ENCODE peak calls at places on chromosomes 5 and 9, in eight cellular contexts. T is A549, M is right atrium auricular region, K is lung, W is HepG2, O is PC-9, Y is suprapubic skin, L is lower lobe of right lung. P is an unnamed sample.

GRCh38 chr9:16828335-16829281 is 41.9 kb downstream of the BNC2 start:
- DNase-seq in Y (peak; percentile 81), K (no peak), M (no peak), W (no peak), T (no peak), O (no peak), L (no peak), P (no peak)

GRCh38 chr9:14372437-14373318 is 58.7 kb upstream of the NFIB start:
- DNase-seq in M (no peak), T (peak; percentile 52), Y (no peak), W (peak; percentile 53), L (no peak), O (peak; percentile 67), K (no peak), P (no peak)

GRCh38 chr9:113454914-113455761 is 8.4 kb upstream of the RGS3 start:
- DNase-seq in T (no peak), L (peak; percentile 50), O (peak; percentile 79), M (peak; percentile 77), W (peak; percentile 83), K (peak; percentile 74), Y (no peak), P (peak; percentile 70)

GRCh38 chr9:1490341-1491115 is 440.4 kb downstream of the DMRT2 start:
- DNase-seq in W (no peak), T (no peak), Y (no peak), O (no peak), M (no peak), K (no peak), L (no peak), P (no peak)

GRCh38 chr9:74817281-74818181 is 70.2 kb downstream of the TRPM6 start:
- DNase-seq in O (no peak), T (no peak), W (no peak), K (no peak), L (no peak), Y (no peak), M (no peak), P (no peak)

GRCh38 chr9:82934949-82935348 is 128.0 kb downstream of the RASEF start:
- DNase-seq in O (peak; percentile 94), Y (no peak), T (peak; percentile 70), K (no peak), M (no peak), W (peak; percentile 83), L (no peak), P (no peak)

GRCh38 chr9:109213300-109214121 is 46.5 kb upstream of the FRRS1L start:
- DNase-seq in T (no peak), O (no peak), M (no peak), Y (no peak), L (no peak), W (no peak), K (no peak), P (no peak)

GRCh38 chr5:175037820-175038219 is 313.4 kb downstream of the MSX2 start:
- DNase-seq in T (no peak), Y (no peak), K (no peak), O (no peak), W (no peak), L (no peak), M (no peak), P (no peak)

GRCh38 chr5:179006564-179006963 is 11.4 kb upstream of the GRM6 start:
- DNase-seq in W (no peak), K (no peak), O (no peak), Y (no peak), T (no peak), M (no peak), L (no peak), P (no peak)

GRCh38 chr5:31361234-31361633 is 167.7 kb downstream of the CDH6 start:
- DNase-seq in M (no peak), O (peak; percentile 48), T (no peak), W (no peak), Y (no peak), L (no peak), K (no peak), P (peak; percentile 29)

GRCh38 chr5:81313686-81314085 is 12.3 kb downstream of the ZCCHC9 start:
- DNase-seq in T (no peak), W (no peak), M (no peak), K (no peak), L (no peak), O (no peak), Y (no peak), P (no peak)

GRCh38 chr5:3324421-3325101 is 271.1 kb upstream of the IRX1 start:
- DNase-seq in W (no peak), O (no peak), L (no peak), K (no peak), M (no peak), Y (no peak), T (no peak), P (no peak)

GRCh38 chr9:77708416-77708815 is 60.3 kb upstream of the GNA14 start:
- DNase-seq in T (no peak), Y (no peak), L (no peak), W (no peak), M (no peak), O (no peak), K (no peak), P (no peak)

GRCh38 chr5:179731791-179732411 is 721 bp upstream of the MAML1 start:
- DNase-seq in O (peak; percentile 87), Y (no peak), K (peak; percentile 32), M (peak; percentile 60), T (no peak), W (peak; percentile 59), L (peak; percentile 57), P (no peak)

GRCh38 chr5:97276721-97277120 is 93.7 kb upstream of the RIOK2 start:
- DNase-seq in O (no peak), M (no peak), W (no peak), K (no peak), L (no peak), Y (no peak), T (no peak), P (no peak)

GRCh38 chr5:124220418-124220817 is 526.0 kb downstream of the ZNF608 start:
- DNase-seq in M (no peak), W (no peak), T (no peak), O (no peak), K (no peak), L (no peak), Y (no peak), P (no peak)

GRCh38 chr9:2157277-2158105 is 142.3 kb downstream of the SMARCA2 start:
- DNase-seq in O (no peak), Y (no peak), W (no peak), K (peak; percentile 43), L (peak; percentile 52), M (no peak), T (peak; percentile 41), P (no peak)

GRCh38 chr9:121122450-121123032 is 47.8 kb downstream of the CNTRL start:
- DNase-seq in K (no peak), M (no peak), L (no peak), W (no peak), T (no peak), O (no peak), Y (no peak), P (no peak)

GRCh38 chr9:93670208-93671029 is 94.0 kb downstream of the PHF2 start:
- DNase-seq in L (no peak), Y (peak; percentile 77), O (no peak), T (no peak), K (no peak), M (peak; percentile 51), W (no peak), P (no peak)

GRCh38 chr9:98007251-98007928 is 24.2 kb downstream of the ANP32B start:
- DNase-seq in O (peak; percentile 51), L (no peak), M (no peak), W (peak; percentile 10), Y (no peak), T (no peak), K (no peak), P (no peak)

GRCh38 chr5:150525163-150525562 is 17.2 kb downstream of the NDST1 start:
- DNase-seq in O (no peak), W (no peak), K (no peak), Y (no peak), M (no peak), L (no peak), T (no peak), P (no peak)
- H3K27ac ChIP-seq in O (no peak overlapping the region), W (no peak overlapping the region), K (no peak overlapping the region), Y (no peak overlapping the region), M (peak overlapping the region; percentile 69), L (peak overlapping the region; percentile 33), T (no peak overlapping the region), P (peak overlapping the region; percentile 5)

GRCh38 chr5:56745864-56746263 is 69.5 kb upstream of the MAP3K1 start:
- DNase-seq in L (no peak), W (no peak), O (no peak), T (no peak), Y (no peak), K (no peak), M (no peak), P (no peak)
- H3K4me1 ChIP-seq in L (no peaks in the 10 kb centered on the region), W (no peaks in the 10 kb centered on the region), O (no peaks in the 10 kb centered on the region), T (no peaks in the 10 kb centered on the region), Y (no peaks in the 10 kb centered on the region), K (no peaks in the 10 kb centered on the region), M (no peaks in the 10 kb centered on the region), P (no peaks in the 10 kb centered on the region)

GRCh38 chr9:130835441-130836298 is 616 bp downstream of the ABL1 start:
- DNase-seq in W (no peak), K (no peak), Y (no peak), T (peak; percentile 45), L (peak; percentile 66), O (no peak), M (no peak), P (no peak)
- TF ChIP-seq CTCF in W (peak; percentile 8), K (no peak), Y (no peak), T (no peak), L (no peak), O (no peak), M (no peak), P (no peak)

GRCh38 chr5:142844881-142845280 is 74.7 kb downstream of the ARHGAP26 start:
- DNase-seq in W (no peak), K (no peak), Y (no peak), L (no peak), O (no peak), T (no peak), M (no peak), P (no peak)

GRCh38 chr5:142846402-142846801 is 76.2 kb downstream of the ARHGAP26 start:
- DNase-seq in T (no peak), K (no peak), O (no peak), Y (no peak), M (no peak), W (no peak), L (no peak), P (no peak)

GRCh38 chr5:142845954-142846398 is 75.8 kb downstream of the ARHGAP26 start:
- DNase-seq in L (no peak), K (no peak), Y (no peak), O (peak; percentile 74), M (no peak), W (no peak), T (no peak), P (no peak)

GRCh38 chr5:142843029-142843905 is 73.1 kb downstream of the ARHGAP26 start:
- DNase-seq in W (no peak), L (no peak), O (no peak), K (no peak), M (no peak), T (no peak), Y (no peak), P (no peak)

DNA sequence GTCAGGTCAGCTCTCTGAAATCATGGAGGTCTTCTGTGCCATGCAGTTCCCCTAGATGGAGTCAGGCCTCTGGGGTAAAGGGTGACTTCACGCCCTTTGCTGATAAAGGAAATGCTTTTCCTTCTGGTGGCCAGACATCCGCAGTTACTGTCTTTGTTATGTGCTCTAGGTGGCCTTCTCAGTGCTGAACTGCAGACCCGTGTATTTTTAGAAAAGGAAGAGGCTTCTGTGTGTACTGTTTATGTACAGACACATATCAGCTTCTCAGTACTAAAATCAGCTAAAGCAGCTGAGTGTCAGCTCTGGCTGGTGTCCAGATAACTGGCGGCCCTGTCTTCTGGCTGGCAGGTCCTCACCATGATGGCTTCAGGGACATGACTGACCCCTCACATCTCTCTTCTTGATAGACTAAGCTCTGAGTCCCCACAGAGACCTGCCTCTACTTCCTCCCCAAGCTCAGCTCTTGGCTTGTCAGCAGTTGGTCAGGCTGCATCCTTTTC is 75.3 kb downstream of the ARHGAP26 start:
- DNase-seq in W (no peak), Y (no peak), O (no peak), T (no peak), L (no peak), K (no peak), M (no peak), P (no peak)
- H3K27ac ChIP-seq in W (no peak overlapping the region), Y (peak overlapping the region; percentile 6), O (peak overlapping the region; percentile 90), T (no peak overlapping the region), L (peak overlapping the region; percentile 14), K (peak overlapping the region; percentile 80), M (peak overlapping the region; percentile 71), P (peak overlapping the region; percentile 31)

P was measured in esophagus muscularis mucosa.